ENCODE peak calls at places on chromosomes 16 and 17, in five cellular contexts. Q, C, M, U and O are unnamed samples. For H3K4me1, the result is how much of the 10 kb centered on the place peaks cover.

GRCh38 chr17:73211745-73212144 is 18.9 kb downstream of the COG1 start:
- DNase-seq in Q (no peak), C (no peak), M (no peak), U (no peak), O (no peak)

GRCh38 chr17:49108318-49108717 is 24.3 kb upstream of the B4GALNT2 start:
- DNase-seq in Q (no peak), C (peak), M (peak), U (no peak), O (no peak)

GRCh38 chr16:89710709-89711564 is 9.4 kb upstream of the SPATA2L start:
- DNase-seq in Q (no peak), C (no peak), M (peak), U (peak), O (no peak)

GRCh38 chr17:27578718-27579085 is 52.3 kb upstream of the LGALS9 start:
- DNase-seq in Q (peak), C (no peak), M (no peak), U (no peak), O (no peak)

GRCh38 chr16:85755929-85756768 is 5.3 kb upstream of the C16orf74 start:
- DNase-seq in Q (no peak), C (no peak), M (no peak), U (no peak), O (no peak)

GRCh38 chr16:89093602-89094251 is at the start of gene ACSF3:
- DNase-seq in Q (no peak), C (peak), M (no peak), U (peak), O (peak)

GRCh38 chr17:63969278-63969677 is 3.4 kb downstream of the SCN4A start:
- DNase-seq in Q (no peak), C (no peak), M (no peak), U (no peak), O (no peak)

GRCh38 chr17:74429604-74430384 is 2.1 kb upstream of the GPRC5C start:
- DNase-seq in Q (peak), C (peak), M (no peak), U (no peak), O (no peak)

GRCh38 chr16:89383095-89384003 is 107.0 kb downstream of the ANKRD11 start:
- DNase-seq in Q (peak), C (peak), M (peak), U (peak), O (peak)

GRCh38 chr17:2885751-2886150 is 89.5 kb downstream of the RAP1GAP2 start:
- DNase-seq in Q (no peak), C (no peak), M (no peak), U (no peak), O (no peak)

GRCh38 chr17:15398291-15398690 is 56.9 kb upstream of the TEKT3 start:
- DNase-seq in Q (no peak), C (no peak), M (no peak), U (no peak), O (no peak)

GRCh38 chr17:74758846-74759163 is 10.4 kb downstream of the NHERF1 start:
- DNase-seq in Q (no peak), C (no peak), M (no peak), U (peak), O (no peak)

GRCh38 chr17:66938656-66939055 is 25.9 kb upstream of the CACNG4 start:
- DNase-seq in Q (no peak), C (no peak), M (no peak), U (no peak), O (no peak)

GRCh38 chr17:55159251-55159650 is 105.5 kb upstream of the HLF start:
- DNase-seq in Q (no peak), C (no peak), M (no peak), U (no peak), O (no peak)

GRCh38 chr17:38341035-38341721 is 2.6 kb downstream of the GPR179 start:
- DNase-seq in Q (peak), C (peak), M (no peak), U (peak), O (peak)

GRCh38 chr17:65324574-65324973 is 187.4 kb downstream of the RGS9 start:
- DNase-seq in Q (no peak), C (no peak), M (no peak), U (no peak), O (no peak)

GRCh38 chr17:57338257-57338919 is 82.1 kb downstream of the MSI2 start:
- DNase-seq in Q (no peak), C (no peak), M (no peak), U (no peak), O (no peak)

GRCh38 chr17:83200231-83200699 is 120.9 kb downstream of the METRNL start:
- DNase-seq in Q (no peak), C (peak), M (peak), U (no peak), O (no peak)

GRCh38 chr16:19733551-19733950 is 15.5 kb downstream of the IQCK start:
- DNase-seq in Q (no peak), C (no peak), M (no peak), U (no peak), O (no peak)

GRCh38 chr17:82412535-82413520 is 5.3 kb upstream of the HEXD start:
- DNase-seq in Q (peak), C (no peak), M (no peak), U (no peak), O (no peak)

GRCh38 chr17:82241926-82242697 is 13.3 kb downstream of the SLC16A3 start:
- DNase-seq in Q (peak), C (no peak), M (no peak), U (no peak), O (peak)

GRCh38 chr17:70239391-70239826 is 70.1 kb downstream of the KCNJ2 start:
- DNase-seq in Q (no peak), C (no peak), M (no peak), U (no peak), O (no peak)

GRCh38 chr17:81160306-81160705 is 5.0 kb upstream of the PVALEF start:
- DNase-seq in Q (no peak), C (no peak), M (no peak), U (no peak), O (no peak)

GRCh38 chr16:11183035-11183812 is 72.8 kb downstream of the SOCS1 start:
- DNase-seq in Q (no peak), C (no peak), M (no peak), U (no peak), O (no peak)

GRCh38 chr17:77208856-77209255 is 68.1 kb downstream of the SEC14L1 start:
- DNase-seq in Q (no peak), C (no peak), M (no peak), U (no peak), O (no peak)
- H3K27ac ChIP-seq in Q (peak), C (peak), M (no peak), U (no peak), O (peak)

GRCh38 chr16:67157106-67157748 is 2.5 kb downstream of the TRADD start:
- DNase-seq in Q (no peak), C (no peak), M (no peak), U (no peak), O (no peak)

GRCh38 chr16:67155305-67156145 is 4.2 kb downstream of the TRADD start:
- DNase-seq in Q (peak), C (peak), M (no peak), U (peak), O (peak)

GRCh38 chr16:67156146-67156844 is 3.4 kb downstream of the TRADD start:
- DNase-seq in Q (no peak), C (no peak), M (no peak), U (peak), O (no peak)

GRCh38 chr16:67158637-67159600 is 790 bp downstream of the TRADD start:
- DNase-seq in Q (peak), C (peak), M (peak), U (peak), O (peak)

DNA sequence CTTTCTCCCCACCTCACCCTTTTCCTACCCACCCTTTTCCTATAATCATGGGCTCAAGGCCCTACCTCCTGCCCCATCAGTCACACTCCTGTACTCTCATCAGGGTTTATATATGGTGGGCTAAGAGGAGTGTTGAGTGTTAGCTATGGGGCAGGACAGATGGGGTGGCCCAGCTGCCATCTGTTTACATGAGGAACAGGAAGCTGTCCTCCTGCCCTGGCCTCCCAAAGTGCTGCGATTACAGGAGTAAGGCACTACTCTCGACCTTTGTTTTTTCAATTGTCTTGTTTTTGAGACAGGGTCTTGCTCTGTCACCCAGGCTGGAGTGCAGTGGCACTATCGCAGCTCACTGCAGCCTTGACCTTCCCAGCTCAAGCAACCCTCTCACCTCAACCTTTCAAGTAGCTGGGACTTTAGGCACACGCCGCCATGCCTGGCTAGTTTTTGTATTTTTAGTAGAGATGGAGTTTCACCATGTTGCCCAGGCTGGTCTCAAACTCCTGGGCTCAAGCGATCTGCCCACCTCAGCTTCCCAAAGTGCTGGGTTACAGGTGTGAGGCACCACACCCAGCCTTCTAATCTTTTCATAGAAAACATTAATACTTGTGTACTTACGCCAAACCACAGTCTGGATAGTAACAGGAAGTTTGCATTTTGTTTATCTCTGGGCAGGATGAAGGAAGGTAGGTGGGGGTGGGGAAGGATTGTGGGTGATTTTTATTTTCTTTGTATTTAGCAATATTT is 1.6 kb downstream of the TRADD start:
- DNase-seq in Q (no peak), C (no peak), M (no peak), U (no peak), O (no peak)
- H3K4me1 ChIP-seq in Q (under half), C (half or more), M (under half), U (under half), O (under half)

GRCh38 chr16:54929090-54930033 is 1.3 kb upstream of the IRX5 start:
- DNase-seq in Q (no peak), C (peak), M (peak), U (peak), O (peak)

GRCh38 chr16:54928421-54929089 is 2.1 kb upstream of the IRX5 start:
- DNase-seq in Q (no peak), C (peak), M (peak), U (no peak), O (peak)

GRCh38 chr16:54928016-54928356 is 2.7 kb upstream of the IRX5 start:
- DNase-seq in Q (no peak), C (no peak), M (peak), U (no peak), O (peak)

GRCh38 chr16:54926166-54926838 is 4.4 kb upstream of the IRX5 start:
- DNase-seq in Q (no peak), C (no peak), M (no peak), U (no peak), O (no peak)

GRCh38 chr16:54927125-54928015 is 3.3 kb upstream of the IRX5 start:
- DNase-seq in Q (no peak), C (no peak), M (peak), U (no peak), O (no peak)
- H3K4me3 ChIP-seq in Q (no peak), C (peak), M (peak), U (no peak), O (peak)

DNA sequence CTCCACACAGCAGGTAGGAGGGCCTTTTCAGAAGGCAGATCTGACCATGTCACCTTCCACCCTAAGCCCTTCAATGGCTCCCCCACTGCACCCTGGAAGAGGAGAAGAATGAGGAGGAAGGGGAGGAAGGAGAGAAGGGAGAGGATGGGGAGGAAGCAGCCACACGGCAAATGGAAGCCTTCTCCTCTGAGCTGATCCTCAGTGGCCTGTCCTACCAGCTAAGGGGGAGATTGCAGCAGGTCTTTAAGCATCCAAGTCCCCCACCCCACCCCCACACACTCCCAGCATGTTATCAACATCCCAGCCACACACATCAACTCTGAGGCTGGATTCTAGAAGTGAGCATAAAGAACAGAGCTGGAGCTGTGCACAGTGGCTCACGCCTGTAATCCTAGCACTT is 46.2 kb upstream of the RBFOX3 start:
- DNase-seq in Q (no peak), C (no peak), M (no peak), U (no peak), O (no peak)
- H3K27ac ChIP-seq in Q (no peak), C (no peak), M (no peak), U (no peak), O (no peak)

DNA sequence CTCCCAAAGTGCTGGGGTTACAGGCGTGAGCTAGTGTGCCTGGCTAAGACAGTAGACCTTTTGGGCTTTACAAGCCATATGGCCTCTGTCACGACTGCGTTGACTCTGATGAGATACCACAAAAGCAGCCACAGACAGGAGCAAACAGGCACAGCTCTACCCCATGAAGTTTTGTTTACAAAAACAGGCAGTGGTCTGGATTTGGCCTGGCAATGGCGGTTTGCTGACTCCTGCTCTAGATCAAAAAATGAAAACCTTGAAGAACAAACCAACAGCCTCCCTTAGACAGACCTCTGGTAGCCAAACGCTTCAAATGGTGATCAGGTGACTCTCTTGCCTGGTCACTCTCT is 20.7 kb downstream of the SLC43A2 start:
- DNase-seq in Q (no peak), C (no peak), M (no peak), U (no peak), O (no peak)
- H3K4me1 ChIP-seq in Q (half or more), C (under half), M (under half), U (under half), O (under half)

DNA sequence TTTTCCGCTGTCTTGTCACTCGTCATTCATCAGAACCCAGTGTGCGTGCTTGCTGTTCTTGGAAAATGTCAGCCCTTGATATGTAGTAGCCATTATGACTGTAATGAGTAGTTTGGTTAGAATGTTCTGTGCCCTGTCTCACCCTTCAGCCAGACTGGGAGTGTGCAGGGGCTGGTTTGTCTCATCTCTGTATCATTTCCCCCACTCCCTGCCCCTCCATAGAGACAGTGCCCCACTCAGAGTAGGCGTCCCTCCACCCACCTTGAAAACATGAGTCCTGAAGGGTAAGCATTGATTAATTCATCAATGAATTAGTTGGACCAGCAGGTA is 137.0 kb upstream of the PLCG2 start:
- DNase-seq in Q (no peak), C (no peak), M (no peak), U (no peak), O (no peak)
- H3K4me3 ChIP-seq in Q (no peak), C (no peak), M (no peak), U (no peak), O (no peak)